ENCODE peak calls at places on chromosome 6, in ten cellular contexts. P is prostate gland, F is transverse colon, Q is breast epithelium, M is H1, L is stomach, N is endothelial cell of umbilical vein, O is SK-N-SH, G is upper lobe of left lung, J is HCT116. A is an unnamed sample.

GRCh38 chr6:113317870-113318269 is 539.3 kb upstream of the MARCKS start:
- DNase-seq in P (no peak), F (no peak), Q (no peak), M (no peak), L (no peak), N (no peak), O (no peak), G (no peak), J (no peak), A (no peak)

GRCh38 chr6:89251170-89251569 is 34.0 kb upstream of the GABRR1 start:
- DNase-seq in P (no peak), F (no peak), Q (no peak), M (peak), L (no peak), N (peak), O (no peak), G (no peak), J (no peak), A (no peak)

GRCh38 chr6:117440558-117441525 is 15.1 kb upstream of the ROS1 start:
- DNase-seq in P (no peak), F (no peak), Q (no peak), M (no peak), L (no peak), N (no peak), O (no peak), G (no peak), J (no peak), A (no peak)

GRCh38 chr6:90087103-90087833 is 193.0 kb downstream of the GJA10 start:
- DNase-seq in P (no peak), F (no peak), Q (no peak), M (no peak), L (no peak), N (no peak), O (no peak), G (no peak), J (no peak), A (no peak)

GRCh38 chr6:131950767-131951575 is at the start of gene CCN2:
- DNase-seq in P (peak), F (peak), Q (peak), M (peak), L (peak), N (peak), O (peak), G (peak), J (peak), A (peak)

GRCh38 chr6:136351518-136352106 is 62.0 kb upstream of the BCLAF1 start:
- DNase-seq in P (no peak), F (no peak), Q (no peak), M (no peak), L (no peak), N (no peak), O (no peak), G (no peak), J (no peak), A (no peak)

GRCh38 chr6:33927551-33927950 is 123.7 kb upstream of the MLN start:
- DNase-seq in P (no peak), F (no peak), Q (no peak), M (no peak), L (no peak), N (no peak), O (no peak), G (no peak), J (no peak), A (no peak)

GRCh38 chr6:169930799-169931198 is 179.4 kb downstream of the ERMARD start:
- DNase-seq in P (no peak), F (no peak), Q (no peak), M (peak), L (no peak), N (no peak), O (no peak), G (no peak), J (no peak), A (no peak)

GRCh38 chr6:44192428-44193041 is 24.2 kb upstream of the MYMX start:
- DNase-seq in P (no peak), F (no peak), Q (no peak), M (no peak), L (no peak), N (peak), O (no peak), G (no peak), J (no peak), A (no peak)

GRCh38 chr6:124535746-124536145 is 426.5 kb upstream of the RNF217 start:
- DNase-seq in P (no peak), F (no peak), Q (no peak), M (no peak), L (no peak), N (peak), O (no peak), G (peak), J (no peak), A (no peak)

GRCh38 chr6:143727035-143727434 is 49.3 kb downstream of the PHACTR2 start:
- DNase-seq in P (no peak), F (no peak), Q (no peak), M (no peak), L (no peak), N (peak), O (no peak), G (no peak), J (no peak), A (no peak)

GRCh38 chr6:135423649-135424128 is 73.9 kb downstream of the AHI1 start:
- DNase-seq in P (no peak), F (no peak), Q (no peak), M (no peak), L (no peak), N (peak), O (peak), G (no peak), J (peak), A (no peak)

GRCh38 chr6:46414398-46414797 is 76.9 kb downstream of the RCAN2 start:
- DNase-seq in P (no peak), F (no peak), Q (no peak), M (no peak), L (no peak), N (no peak), O (no peak), G (no peak), J (no peak), A (no peak)

GRCh38 chr6:52186075-52186474 is at the start of gene IL17A:
- DNase-seq in P (no peak), F (no peak), Q (no peak), M (no peak), L (no peak), N (no peak), O (no peak), G (no peak), J (no peak), A (no peak)

GRCh38 chr6:14549871-14550270 is 432.3 kb downstream of the CD83 start:
- DNase-seq in P (no peak), F (no peak), Q (no peak), M (no peak), L (no peak), N (no peak), O (no peak), G (no peak), J (no peak), A (no peak)

GRCh38 chr6:88520020-88520338 is 353.8 kb upstream of the CNR1 start:
- DNase-seq in P (no peak), F (no peak), Q (no peak), M (no peak), L (no peak), N (no peak), O (no peak), G (no peak), J (no peak), A (no peak)

GRCh38 chr6:17300637-17301036 is 19.5 kb downstream of the RBM24 start:
- DNase-seq in P (no peak), F (no peak), Q (no peak), M (no peak), L (no peak), N (no peak), O (no peak), G (no peak), J (no peak), A (no peak)

GRCh38 chr6:76578746-76579145 is 506.3 kb upstream of the IMPG1 start:
- DNase-seq in P (no peak), F (no peak), Q (no peak), M (no peak), L (no peak), N (no peak), O (no peak), G (no peak), J (no peak), A (no peak)

GRCh38 chr6:111845441-111845871 is 27.8 kb downstream of the FYN start:
- DNase-seq in P (no peak), F (no peak), Q (no peak), M (no peak), L (no peak), N (peak), O (no peak), G (no peak), J (no peak), A (no peak)

GRCh38 chr6:53979468-53980067 is 131.7 kb upstream of the MLIP start:
- DNase-seq in P (no peak), F (no peak), Q (no peak), M (no peak), L (no peak), N (peak), O (peak), G (no peak), J (peak), A (no peak)

GRCh38 chr6:12767016-12767415 is 50.4 kb downstream of the PHACTR1 start:
- DNase-seq in P (no peak), F (no peak), Q (no peak), M (no peak), L (no peak), N (no peak), O (no peak), G (no peak), J (no peak), A (no peak)

GRCh38 chr6:43861212-43861918 is 91.4 kb downstream of the VEGFA start:
- DNase-seq in P (no peak), F (no peak), Q (no peak), M (no peak), L (no peak), N (no peak), O (no peak), G (no peak), J (no peak), A (no peak)

DNA sequence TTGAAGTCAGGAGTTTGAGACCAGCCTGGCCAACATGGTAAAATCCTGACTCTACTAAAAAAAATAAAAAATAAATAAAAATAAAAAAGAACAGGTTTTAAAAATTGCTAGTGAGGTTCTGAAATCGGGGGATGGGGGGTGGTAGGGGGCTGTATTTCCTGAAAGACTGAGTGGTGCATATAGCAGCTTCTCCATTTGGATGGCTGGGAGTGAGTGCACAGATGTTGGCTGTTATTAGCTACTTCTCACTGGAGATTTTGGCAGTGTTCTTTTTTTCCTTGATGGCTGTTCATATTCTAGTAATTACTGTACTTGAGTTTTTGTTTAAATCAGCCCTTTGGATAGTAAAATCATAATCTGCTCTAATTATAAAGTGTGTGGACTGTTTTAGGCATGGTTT is 79.8 kb downstream of the RTN4IP1 start:
- DNase-seq in P (no peak), F (no peak), Q (no peak), M (no peak), L (no peak), N (no peak), O (no peak), G (no peak), J (no peak), A (no peak)
- TF ChIP-seq POLR2AphosphoS5 in P (no peak), F (no peak), Q (no peak), M (no peak), L (no peak), N (no peak), O (no peak), G (no peak), J (no peak), A (no peak)

GRCh38 chr6:30206152-30206551 is 7.1 kb downstream of the TRIM26 start:
- DNase-seq in P (no peak), F (no peak), Q (no peak), M (no peak), L (no peak), N (no peak), O (no peak), G (no peak), J (no peak), A (no peak)

GRCh38 chr6:30207619-30208295 is 5.4 kb downstream of the TRIM26 start:
- DNase-seq in P (no peak), F (peak), Q (no peak), M (no peak), L (no peak), N (peak), O (no peak), G (no peak), J (no peak), A (no peak)

GRCh38 chr6:30211306-30211705 is 1.9 kb downstream of the TRIM26 start:
- DNase-seq in P (no peak), F (no peak), Q (no peak), M (no peak), L (no peak), N (no peak), O (no peak), G (no peak), J (no peak), A (no peak)

GRCh38 chr6:30202366-30202765 is 10.8 kb downstream of the TRIM26 start:
- DNase-seq in P (no peak), F (no peak), Q (no peak), M (no peak), L (no peak), N (no peak), O (no peak), G (no peak), J (no peak), A (no peak)

GRCh38 chr6:30206799-30207618 is 6.2 kb downstream of the TRIM26 start:
- DNase-seq in P (peak), F (peak), Q (peak), M (no peak), L (peak), N (peak), O (no peak), G (no peak), J (no peak), A (no peak)
- TF ChIP-seq POLR2AphosphoS5 in P (peak), F (no peak), Q (peak), M (no peak), L (peak), N (no peak), O (no peak), G (no peak), J (no peak), A (no peak)

GRCh38 chr6:1608222-1608975 is 1.3 kb upstream of the FOXC1 start:
- DNase-seq in P (no peak), F (no peak), Q (no peak), M (no peak), L (no peak), N (peak), O (no peak), G (no peak), J (no peak), A (no peak)

GRCh38 chr6:1608976-1609661 is 596 bp upstream of the FOXC1 start:
- DNase-seq in P (no peak), F (no peak), Q (no peak), M (no peak), L (no peak), N (peak), O (peak), G (peak), J (no peak), A (no peak)

GRCh38 chr6:1610497-1611321 is 994 bp downstream of the FOXC1 start:
- DNase-seq in P (no peak), F (no peak), Q (no peak), M (no peak), L (no peak), N (peak), O (no peak), G (peak), J (no peak), A (no peak)

GRCh38 chr6:1611322-1611571 is 1.5 kb downstream of the FOXC1 start:
- DNase-seq in P (no peak), F (no peak), Q (no peak), M (no peak), L (no peak), N (peak), O (peak), G (no peak), J (no peak), A (no peak)

GRCh38 chr6:1609662-1610496 is at the start of gene FOXC1:
- DNase-seq in P (peak), F (peak), Q (peak), M (no peak), L (peak), N (peak), O (peak), G (peak), J (peak), A (peak)
- TF ChIP-seq POLR2AphosphoS5 in P (peak), F (peak), Q (peak), M (no peak), L (peak), N (peak), O (peak), G (peak), J (peak), A (no peak)

GRCh38 chr6:42689371-42689770 is 33.0 kb downstream of the PRPH2 start:
- DNase-seq in P (no peak), F (no peak), Q (no peak), M (no peak), L (no peak), N (no peak), O (no peak), G (no peak), J (no peak), A (no peak)
- TF ChIP-seq POLR2AphosphoS5 in P (no peak), F (no peak), Q (no peak), M (no peak), L (no peak), N (no peak), O (no peak), G (no peak), J (no peak), A (no peak)

GRCh38 chr6:156719720-156720563 is 57.2 kb upstream of the ARID1B start:
- DNase-seq in P (peak), F (peak), Q (peak), M (peak), L (peak), N (peak), O (no peak), G (peak), J (peak), A (peak)
- TF ChIP-seq POLR2AphosphoS5 in P (peak), F (peak), Q (no peak), M (no peak), L (peak), N (no peak), O (no peak), G (peak), J (peak), A (peak)

GRCh38 chr6:32851025-32851424 is 2.5 kb downstream of the TAP1 start:
- DNase-seq in P (no peak), F (no peak), Q (no peak), M (no peak), L (no peak), N (no peak), O (no peak), G (no peak), J (no peak), A (no peak)

GRCh38 chr6:32854376-32855178 is 585 bp downstream of the PSMB9 start:
- DNase-seq in P (peak), F (peak), Q (no peak), M (no peak), L (peak), N (no peak), O (peak), G (no peak), J (no peak), A (peak)

GRCh38 chr6:32852018-32852843 is 1.3 kb downstream of the TAP1 start:
- DNase-seq in P (peak), F (peak), Q (no peak), M (no peak), L (peak), N (no peak), O (no peak), G (no peak), J (no peak), A (no peak)

GRCh38 chr6:32853541-32854375 is at the start of the genes PSMB9 and TAP1:
- DNase-seq in P (peak), F (peak), Q (peak), M (peak), L (peak), N (peak), O (peak), G (peak), J (peak), A (peak)

GRCh38 chr6:32852844-32853540 is 512 bp downstream of the TAP1 start:
- DNase-seq in P (peak), F (peak), Q (peak), M (peak), L (peak), N (peak), O (peak), G (peak), J (no peak), A (peak)
- TF ChIP-seq POLR2AphosphoS5 in P (no peak), F (no peak), Q (no peak), M (no peak), L (no peak), N (no peak), O (no peak), G (peak), J (no peak), A (peak)

GRCh38 chr6:3162067-3162497 is 4.7 kb upstream of the TUBB2A start:
- DNase-seq in P (no peak), F (no peak), Q (no peak), M (no peak), L (no peak), N (no peak), O (no peak), G (no peak), J (no peak), A (no peak)

GRCh38 chr6:3159805-3160781 is 2.7 kb upstream of the TUBB2A start:
- DNase-seq in P (no peak), F (peak), Q (no peak), M (no peak), L (peak), N (no peak), O (no peak), G (no peak), J (peak), A (no peak)

GRCh38 chr6:3164388-3164787 is 7.0 kb upstream of the TUBB2A start:
- DNase-seq in P (no peak), F (no peak), Q (no peak), M (no peak), L (no peak), N (no peak), O (no peak), G (no peak), J (no peak), A (no peak)

GRCh38 chr6:3163248-3163594 is 5.9 kb upstream of the TUBB2A start:
- DNase-seq in P (no peak), F (no peak), Q (no peak), M (no peak), L (no peak), N (peak), O (no peak), G (no peak), J (no peak), A (no peak)

DNA sequence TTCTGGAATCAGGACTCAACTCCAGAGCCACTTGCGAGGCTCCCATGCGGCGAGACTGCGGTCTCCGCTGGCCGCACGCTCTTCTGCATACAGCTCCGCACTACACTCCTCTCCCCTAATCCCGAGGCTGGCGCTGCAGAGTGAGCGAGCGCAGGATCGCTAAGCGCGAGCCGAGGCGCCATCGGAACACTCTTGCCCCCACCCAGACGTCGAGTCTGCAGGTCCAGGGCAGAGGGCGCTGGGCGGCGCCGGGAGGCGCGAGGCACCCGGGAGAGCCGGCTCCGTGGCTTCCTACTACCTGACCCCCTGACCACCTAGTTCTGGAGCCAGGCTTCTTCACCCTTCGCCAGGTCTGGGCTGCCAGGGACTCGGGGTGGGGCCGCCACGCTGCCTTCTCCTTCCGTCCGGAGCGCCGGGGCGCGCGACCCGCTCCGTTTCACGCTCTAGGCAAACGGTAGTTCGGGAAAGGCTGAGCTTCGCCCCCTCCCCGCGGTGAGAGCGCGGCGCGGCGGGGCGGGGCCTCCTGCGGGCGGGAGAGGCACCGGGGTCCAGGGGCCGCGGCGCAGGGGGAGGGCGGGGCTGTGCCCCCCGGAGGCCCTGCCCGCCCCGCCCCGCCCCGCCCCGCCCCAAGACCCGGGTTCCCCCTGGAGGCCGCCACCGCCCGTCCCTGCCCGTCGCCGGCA is 5.4 kb upstream of the TUBB2A start:
- DNase-seq in P (peak), F (peak), Q (peak), M (peak), L (peak), N (peak), O (peak), G (peak), J (peak), A (peak)
- TF ChIP-seq POLR2AphosphoS5 in P (peak), F (peak), Q (no peak), M (no peak), L (no peak), N (no peak), O (peak), G (peak), J (peak), A (no peak)

DNA sequence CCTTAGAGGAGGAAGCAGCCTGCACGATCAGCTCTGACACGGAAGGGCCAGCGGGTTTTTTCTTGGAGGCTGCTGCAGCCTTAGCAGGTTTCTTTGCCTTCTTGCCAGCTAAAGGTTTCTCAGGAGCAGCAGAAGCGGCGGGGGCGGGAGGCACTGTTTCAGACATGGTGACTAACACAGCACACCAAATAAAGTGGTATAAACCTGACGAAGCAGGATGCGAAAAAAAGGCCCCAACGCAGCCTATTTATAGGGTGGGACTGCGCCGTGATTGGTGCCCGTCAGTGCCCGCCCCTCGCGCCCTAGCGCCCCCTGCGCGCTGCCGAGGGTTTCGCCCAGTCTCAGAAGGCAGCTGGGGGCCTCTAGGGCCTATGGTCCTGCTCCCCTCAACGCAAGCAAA is 55.0 kb downstream of the TRIM38 start:
- DNase-seq in P (peak), F (peak), Q (peak), M (no peak), L (peak), N (peak), O (no peak), G (peak), J (no peak), A (no peak)
- TF ChIP-seq POLR2AphosphoS5 in P (peak), F (no peak), Q (peak), M (peak), L (no peak), N (peak), O (no peak), G (peak), J (no peak), A (no peak)